ENCODE peak calls at places on chromosome 19, in ten cellular contexts. One of them, this sample, is unnamed.

GRCh38 chr19:52535831-52536800 is 8.6 kb downstream of the ZNF808 start:
- DNase-seq in A172: no peak
- DNase-seq in posterior vena cava: peak
- DNase-seq in AG09319: peak
- DNase-seq in CD8-positive, alpha-beta memory T cell: peak
- DNase-seq in head of caudate nucleus: peak
- DNase-seq in AG09309: no peak
- DNase-seq in stimulated activated CD4-positive, alpha-beta T cell treated with anti-CD3 and anti-CD28 coated beads, Interleukin-12 subunit alpha, Interleukin-12 subunit beta, amount 100 ng/mL, for 24 hours: peak
- DNase-seq in GM04503: peak
- DNase-seq in Right ventricle myocardium superior: peak
- DNase-seq in this sample: no peak

GRCh38 chr19:56760842-56761241 is 79.7 kb downstream of the PEG3 start:
- DNase-seq in stimulated activated CD4-positive, alpha-beta T cell treated with anti-CD3 and anti-CD28 coated beads, Interleukin-12 subunit alpha, Interleukin-12 subunit beta, amount 100 ng/mL, for 24 hours: no peak
- DNase-seq in CD8-positive, alpha-beta memory T cell: no peak
- DNase-seq in Right ventricle myocardium superior: no peak
- DNase-seq in AG09309: no peak
- DNase-seq in GM04503: no peak
- DNase-seq in head of caudate nucleus: no peak
- DNase-seq in AG09319: no peak
- DNase-seq in A172: no peak
- DNase-seq in posterior vena cava: no peak
- DNase-seq in this sample: no peak

GRCh38 chr19:45506991-45507863 is at the start of gene VASP:
- DNase-seq in stimulated activated CD4-positive, alpha-beta T cell treated with anti-CD3 and anti-CD28 coated beads, Interleukin-12 subunit alpha, Interleukin-12 subunit beta, amount 100 ng/mL, for 24 hours: peak
- DNase-seq in CD8-positive, alpha-beta memory T cell: peak
- DNase-seq in head of caudate nucleus: peak
- DNase-seq in A172: peak
- DNase-seq in GM04503: no peak
- DNase-seq in AG09319: no peak
- DNase-seq in posterior vena cava: peak
- DNase-seq in Right ventricle myocardium superior: peak
- DNase-seq in AG09309: no peak
- DNase-seq in this sample: peak

GRCh38 chr19:32018014-32018413 is 327.4 kb upstream of the ZNF507 start:
- DNase-seq in Right ventricle myocardium superior: no peak
- DNase-seq in stimulated activated CD4-positive, alpha-beta T cell treated with anti-CD3 and anti-CD28 coated beads, Interleukin-12 subunit alpha, Interleukin-12 subunit beta, amount 100 ng/mL, for 24 hours: no peak
- DNase-seq in AG09319: no peak
- DNase-seq in GM04503: peak
- DNase-seq in posterior vena cava: no peak
- DNase-seq in head of caudate nucleus: no peak
- DNase-seq in CD8-positive, alpha-beta memory T cell: no peak
- DNase-seq in AG09309: no peak
- DNase-seq in A172: peak
- DNase-seq in this sample: no peak

GRCh38 chr19:4088975-4089374 is 22.3 kb upstream of the ZBTB7A start:
- DNase-seq in AG09319: no peak
- DNase-seq in Right ventricle myocardium superior: no peak
- DNase-seq in CD8-positive, alpha-beta memory T cell: peak
- DNase-seq in stimulated activated CD4-positive, alpha-beta T cell treated with anti-CD3 and anti-CD28 coated beads, Interleukin-12 subunit alpha, Interleukin-12 subunit beta, amount 100 ng/mL, for 24 hours: no peak
- DNase-seq in AG09309: no peak
- DNase-seq in GM04503: no peak
- DNase-seq in posterior vena cava: no peak
- DNase-seq in head of caudate nucleus: no peak
- DNase-seq in A172: no peak
- DNase-seq in this sample: no peak

GRCh38 chr19:49165111-49165750 is 7.6 kb downstream of the TRPM4 start:
- DNase-seq in AG09319: no peak
- DNase-seq in GM04503: no peak
- DNase-seq in stimulated activated CD4-positive, alpha-beta T cell treated with anti-CD3 and anti-CD28 coated beads, Interleukin-12 subunit alpha, Interleukin-12 subunit beta, amount 100 ng/mL, for 24 hours: no peak
- DNase-seq in AG09309: no peak
- DNase-seq in A172: no peak
- DNase-seq in Right ventricle myocardium superior: peak
- DNase-seq in head of caudate nucleus: no peak
- DNase-seq in CD8-positive, alpha-beta memory T cell: no peak
- DNase-seq in posterior vena cava: no peak
- DNase-seq in this sample: no peak

GRCh38 chr19:27776020-27776419 is 1436.9 kb downstream of the UQCRFS1 start:
- DNase-seq in stimulated activated CD4-positive, alpha-beta T cell treated with anti-CD3 and anti-CD28 coated beads, Interleukin-12 subunit alpha, Interleukin-12 subunit beta, amount 100 ng/mL, for 24 hours: no peak
- DNase-seq in Right ventricle myocardium superior: no peak
- DNase-seq in head of caudate nucleus: no peak
- DNase-seq in GM04503: no peak
- DNase-seq in AG09309: no peak
- DNase-seq in CD8-positive, alpha-beta memory T cell: no peak
- DNase-seq in A172: peak
- DNase-seq in posterior vena cava: no peak
- DNase-seq in AG09319: no peak
- DNase-seq in this sample: no peak

GRCh38 chr19:51272183-51272817 is 21.4 kb downstream of the SIGLECL1 start:
- DNase-seq in AG09309: no peak
- DNase-seq in head of caudate nucleus: no peak
- DNase-seq in CD8-positive, alpha-beta memory T cell: no peak
- DNase-seq in GM04503: no peak
- DNase-seq in stimulated activated CD4-positive, alpha-beta T cell treated with anti-CD3 and anti-CD28 coated beads, Interleukin-12 subunit alpha, Interleukin-12 subunit beta, amount 100 ng/mL, for 24 hours: no peak
- DNase-seq in A172: peak
- DNase-seq in AG09319: no peak
- DNase-seq in Right ventricle myocardium superior: no peak
- DNase-seq in posterior vena cava: no peak
- DNase-seq in this sample: no peak

GRCh38 chr19:12794936-12795335 is 3.6 kb downstream of the JUNB start:
- DNase-seq in GM04503: no peak
- DNase-seq in AG09309: no peak
- DNase-seq in A172: no peak
- DNase-seq in AG09319: no peak
- DNase-seq in Right ventricle myocardium superior: no peak
- DNase-seq in posterior vena cava: no peak
- DNase-seq in CD8-positive, alpha-beta memory T cell: no peak
- DNase-seq in stimulated activated CD4-positive, alpha-beta T cell treated with anti-CD3 and anti-CD28 coated beads, Interleukin-12 subunit alpha, Interleukin-12 subunit beta, amount 100 ng/mL, for 24 hours: no peak
- DNase-seq in head of caudate nucleus: no peak
- DNase-seq in this sample: no peak

GRCh38 chr19:10568444-10568825 is 344 bp downstream of the CDKN2D start:
- DNase-seq in head of caudate nucleus: peak
- DNase-seq in stimulated activated CD4-positive, alpha-beta T cell treated with anti-CD3 and anti-CD28 coated beads, Interleukin-12 subunit alpha, Interleukin-12 subunit beta, amount 100 ng/mL, for 24 hours: no peak
- DNase-seq in posterior vena cava: peak
- DNase-seq in GM04503: no peak
- DNase-seq in AG09309: no peak
- DNase-seq in AG09319: no peak
- DNase-seq in Right ventricle myocardium superior: no peak
- DNase-seq in CD8-positive, alpha-beta memory T cell: no peak
- DNase-seq in A172: no peak
- DNase-seq in this sample: peak

GRCh38 chr19:13376537-13376936 is 129.7 kb downstream of the CACNA1A start:
- DNase-seq in CD8-positive, alpha-beta memory T cell: no peak
- DNase-seq in posterior vena cava: no peak
- DNase-seq in AG09319: no peak
- DNase-seq in head of caudate nucleus: no peak
- DNase-seq in Right ventricle myocardium superior: no peak
- DNase-seq in GM04503: no peak
- DNase-seq in A172: no peak
- DNase-seq in AG09309: no peak
- DNase-seq in stimulated activated CD4-positive, alpha-beta T cell treated with anti-CD3 and anti-CD28 coated beads, Interleukin-12 subunit alpha, Interleukin-12 subunit beta, amount 100 ng/mL, for 24 hours: no peak
- DNase-seq in this sample: no peak

GRCh38 chr19:40701758-40702157 is 11.3 kb upstream of the NUMBL start:
- DNase-seq in AG09309: no peak
- DNase-seq in posterior vena cava: no peak
- DNase-seq in head of caudate nucleus: no peak
- DNase-seq in stimulated activated CD4-positive, alpha-beta T cell treated with anti-CD3 and anti-CD28 coated beads, Interleukin-12 subunit alpha, Interleukin-12 subunit beta, amount 100 ng/mL, for 24 hours: no peak
- DNase-seq in A172: no peak
- DNase-seq in CD8-positive, alpha-beta memory T cell: no peak
- DNase-seq in AG09319: no peak
- DNase-seq in GM04503: no peak
- DNase-seq in Right ventricle myocardium superior: no peak
- DNase-seq in this sample: no peak

GRCh38 chr19:46371371-46371901 is 24.5 kb downstream of the PPP5C start:
- DNase-seq in head of caudate nucleus: no peak
- DNase-seq in posterior vena cava: peak
- DNase-seq in AG09309: no peak
- DNase-seq in CD8-positive, alpha-beta memory T cell: peak
- DNase-seq in A172: no peak
- DNase-seq in GM04503: no peak
- DNase-seq in Right ventricle myocardium superior: no peak
- DNase-seq in AG09319: no peak
- DNase-seq in stimulated activated CD4-positive, alpha-beta T cell treated with anti-CD3 and anti-CD28 coated beads, Interleukin-12 subunit alpha, Interleukin-12 subunit beta, amount 100 ng/mL, for 24 hours: no peak
- DNase-seq in this sample: no peak

GRCh38 chr19:29806098-29806866 is 5.5 kb upstream of the CCNE1 start:
- DNase-seq in AG09309: no peak
- DNase-seq in GM04503: no peak
- DNase-seq in CD8-positive, alpha-beta memory T cell: no peak
- DNase-seq in head of caudate nucleus: no peak
- DNase-seq in A172: peak
- DNase-seq in stimulated activated CD4-positive, alpha-beta T cell treated with anti-CD3 and anti-CD28 coated beads, Interleukin-12 subunit alpha, Interleukin-12 subunit beta, amount 100 ng/mL, for 24 hours: no peak
- DNase-seq in posterior vena cava: peak
- DNase-seq in Right ventricle myocardium superior: peak
- DNase-seq in AG09319: peak
- DNase-seq in this sample: no peak

GRCh38 chr19:47356900-47357299 is 7.8 kb downstream of the DHX34 start:
- DNase-seq in posterior vena cava: no peak
- DNase-seq in stimulated activated CD4-positive, alpha-beta T cell treated with anti-CD3 and anti-CD28 coated beads, Interleukin-12 subunit alpha, Interleukin-12 subunit beta, amount 100 ng/mL, for 24 hours: no peak
- DNase-seq in A172: no peak
- DNase-seq in CD8-positive, alpha-beta memory T cell: no peak
- DNase-seq in AG09319: no peak
- DNase-seq in head of caudate nucleus: no peak
- DNase-seq in Right ventricle myocardium superior: no peak
- DNase-seq in GM04503: no peak
- DNase-seq in AG09309: no peak
- DNase-seq in this sample: no peak

GRCh38 chr19:38506723-38507550 is 73.4 kb downstream of the RYR1 start:
- DNase-seq in Right ventricle myocardium superior: peak
- DNase-seq in posterior vena cava: peak
- DNase-seq in CD8-positive, alpha-beta memory T cell: peak
- DNase-seq in stimulated activated CD4-positive, alpha-beta T cell treated with anti-CD3 and anti-CD28 coated beads, Interleukin-12 subunit alpha, Interleukin-12 subunit beta, amount 100 ng/mL, for 24 hours: peak
- DNase-seq in AG09319: peak
- DNase-seq in A172: peak
- DNase-seq in GM04503: no peak
- DNase-seq in AG09309: no peak
- DNase-seq in head of caudate nucleus: no peak
- DNase-seq in this sample: no peak

GRCh38 chr19:37077929-37078716 is at the start of gene ZNF420:
- DNase-seq in A172: peak
- DNase-seq in posterior vena cava: peak
- DNase-seq in AG09319: peak
- DNase-seq in stimulated activated CD4-positive, alpha-beta T cell treated with anti-CD3 and anti-CD28 coated beads, Interleukin-12 subunit alpha, Interleukin-12 subunit beta, amount 100 ng/mL, for 24 hours: peak
- DNase-seq in head of caudate nucleus: peak
- DNase-seq in CD8-positive, alpha-beta memory T cell: peak
- DNase-seq in GM04503: peak
- DNase-seq in AG09309: peak
- DNase-seq in Right ventricle myocardium superior: peak
- DNase-seq in this sample: peak

GRCh38 chr19:17739121-17739875 is 12.0 kb upstream of the FCHO1 start:
- DNase-seq in AG09309: no peak
- DNase-seq in AG09319: no peak
- DNase-seq in head of caudate nucleus: peak
- DNase-seq in Right ventricle myocardium superior: no peak
- DNase-seq in stimulated activated CD4-positive, alpha-beta T cell treated with anti-CD3 and anti-CD28 coated beads, Interleukin-12 subunit alpha, Interleukin-12 subunit beta, amount 100 ng/mL, for 24 hours: no peak
- DNase-seq in CD8-positive, alpha-beta memory T cell: no peak
- DNase-seq in A172: no peak
- DNase-seq in posterior vena cava: no peak
- DNase-seq in GM04503: no peak
- DNase-seq in this sample: no peak

GRCh38 chr19:23203841-23204344 is 46.3 kb downstream of the ZNF724 start:
- DNase-seq in CD8-positive, alpha-beta memory T cell: no peak
- DNase-seq in AG09309: no peak
- DNase-seq in Right ventricle myocardium superior: peak
- DNase-seq in AG09319: no peak
- DNase-seq in stimulated activated CD4-positive, alpha-beta T cell treated with anti-CD3 and anti-CD28 coated beads, Interleukin-12 subunit alpha, Interleukin-12 subunit beta, amount 100 ng/mL, for 24 hours: no peak
- DNase-seq in A172: no peak
- DNase-seq in GM04503: no peak
- DNase-seq in head of caudate nucleus: peak
- DNase-seq in posterior vena cava: peak
- DNase-seq in this sample: no peak

GRCh38 chr19:2464389-2464788 is 7.6 kb upstream of the LMNB2 start:
- DNase-seq in AG09319: no peak
- DNase-seq in Right ventricle myocardium superior: no peak
- DNase-seq in GM04503: no peak
- DNase-seq in stimulated activated CD4-positive, alpha-beta T cell treated with anti-CD3 and anti-CD28 coated beads, Interleukin-12 subunit alpha, Interleukin-12 subunit beta, amount 100 ng/mL, for 24 hours: no peak
- DNase-seq in AG09309: no peak
- DNase-seq in head of caudate nucleus: no peak
- DNase-seq in CD8-positive, alpha-beta memory T cell: no peak
- DNase-seq in A172: no peak
- DNase-seq in posterior vena cava: no peak
- DNase-seq in this sample: no peak

GRCh38 chr19:31974290-31974689 is 371.1 kb upstream of the ZNF507 start:
- DNase-seq in AG09309: no peak
- DNase-seq in A172: no peak
- DNase-seq in posterior vena cava: no peak
- DNase-seq in Right ventricle myocardium superior: no peak
- DNase-seq in stimulated activated CD4-positive, alpha-beta T cell treated with anti-CD3 and anti-CD28 coated beads, Interleukin-12 subunit alpha, Interleukin-12 subunit beta, amount 100 ng/mL, for 24 hours: no peak
- DNase-seq in AG09319: no peak
- DNase-seq in head of caudate nucleus: no peak
- DNase-seq in GM04503: no peak
- DNase-seq in CD8-positive, alpha-beta memory T cell: no peak
- DNase-seq in this sample: no peak

GRCh38 chr19:6768236-6768785 is 1.1 kb upstream of the SH2D3A start:
- DNase-seq in Right ventricle myocardium superior: no peak
- DNase-seq in A172: no peak
- DNase-seq in GM04503: no peak
- DNase-seq in posterior vena cava: no peak
- DNase-seq in head of caudate nucleus: no peak
- DNase-seq in CD8-positive, alpha-beta memory T cell: no peak
- DNase-seq in stimulated activated CD4-positive, alpha-beta T cell treated with anti-CD3 and anti-CD28 coated beads, Interleukin-12 subunit alpha, Interleukin-12 subunit beta, amount 100 ng/mL, for 24 hours: no peak
- DNase-seq in AG09309: no peak
- DNase-seq in AG09319: no peak
- DNase-seq in this sample: no peak

GRCh38 chr19:4932711-4933110 is 23.4 kb downstream of the UHRF1 start:
- DNase-seq in CD8-positive, alpha-beta memory T cell: no peak
- DNase-seq in GM04503: no peak
- DNase-seq in head of caudate nucleus: no peak
- DNase-seq in Right ventricle myocardium superior: no peak
- DNase-seq in AG09309: no peak
- DNase-seq in posterior vena cava: no peak
- DNase-seq in stimulated activated CD4-positive, alpha-beta T cell treated with anti-CD3 and anti-CD28 coated beads, Interleukin-12 subunit alpha, Interleukin-12 subunit beta, amount 100 ng/mL, for 24 hours: no peak
- DNase-seq in AG09319: no peak
- DNase-seq in A172: no peak
- DNase-seq in this sample: no peak

GRCh38 chr19:1000095-1000494 is at the start of gene GRIN3B:
- DNase-seq in Right ventricle myocardium superior: peak
- DNase-seq in posterior vena cava: peak
- DNase-seq in stimulated activated CD4-positive, alpha-beta T cell treated with anti-CD3 and anti-CD28 coated beads, Interleukin-12 subunit alpha, Interleukin-12 subunit beta, amount 100 ng/mL, for 24 hours: peak
- DNase-seq in CD8-positive, alpha-beta memory T cell: peak
- DNase-seq in A172: no peak
- DNase-seq in GM04503: no peak
- DNase-seq in head of caudate nucleus: no peak
- DNase-seq in AG09309: no peak
- DNase-seq in AG09319: no peak
- DNase-seq in this sample: no peak

GRCh38 chr19:39701291-39701690 is 3.0 kb upstream of the LGALS14 start:
- DNase-seq in GM04503: no peak
- DNase-seq in head of caudate nucleus: no peak
- DNase-seq in CD8-positive, alpha-beta memory T cell: no peak
- DNase-seq in A172: no peak
- DNase-seq in stimulated activated CD4-positive, alpha-beta T cell treated with anti-CD3 and anti-CD28 coated beads, Interleukin-12 subunit alpha, Interleukin-12 subunit beta, amount 100 ng/mL, for 24 hours: no peak
- DNase-seq in AG09319: no peak
- DNase-seq in AG09309: no peak
- DNase-seq in Right ventricle myocardium superior: no peak
- DNase-seq in posterior vena cava: no peak
- DNase-seq in this sample: no peak

GRCh38 chr19:7673995-7674667 is 2.8 kb upstream of the MCEMP1 start:
- DNase-seq in AG09309: no peak
- DNase-seq in AG09319: peak
- DNase-seq in stimulated activated CD4-positive, alpha-beta T cell treated with anti-CD3 and anti-CD28 coated beads, Interleukin-12 subunit alpha, Interleukin-12 subunit beta, amount 100 ng/mL, for 24 hours: no peak
- DNase-seq in GM04503: no peak
- DNase-seq in A172: peak
- DNase-seq in CD8-positive, alpha-beta memory T cell: no peak
- DNase-seq in Right ventricle myocardium superior: peak
- DNase-seq in posterior vena cava: peak
- DNase-seq in head of caudate nucleus: peak
- DNase-seq in this sample: peak

GRCh38 chr19:47240996-47241918 is 10.3 kb upstream of the BBC3 start:
- DNase-seq in posterior vena cava: no peak
- DNase-seq in stimulated activated CD4-positive, alpha-beta T cell treated with anti-CD3 and anti-CD28 coated beads, Interleukin-12 subunit alpha, Interleukin-12 subunit beta, amount 100 ng/mL, for 24 hours: peak
- DNase-seq in A172: peak
- DNase-seq in GM04503: no peak
- DNase-seq in CD8-positive, alpha-beta memory T cell: peak
- DNase-seq in head of caudate nucleus: peak
- DNase-seq in Right ventricle myocardium superior: peak
- DNase-seq in AG09319: no peak
- DNase-seq in AG09309: no peak
- DNase-seq in this sample: peak

GRCh38 chr19:1446713-1447564 is 3.0 kb upstream of the APC2 start:
- DNase-seq in stimulated activated CD4-positive, alpha-beta T cell treated with anti-CD3 and anti-CD28 coated beads, Interleukin-12 subunit alpha, Interleukin-12 subunit beta, amount 100 ng/mL, for 24 hours: no peak
- DNase-seq in AG09319: no peak
- DNase-seq in A172: no peak
- DNase-seq in posterior vena cava: no peak
- DNase-seq in AG09309: no peak
- DNase-seq in Right ventricle myocardium superior: no peak
- DNase-seq in GM04503: no peak
- DNase-seq in head of caudate nucleus: no peak
- DNase-seq in CD8-positive, alpha-beta memory T cell: peak
- DNase-seq in this sample: no peak

This sample was measured in NCI-H510A.